ENCODE peak calls at places on chromosomes 11 and 22, in nine cellular contexts. Z is activated B cell treated with CpG ODN at 0.5 μM for 24 hours, F is pancreas, W is ecto neural progenitor cell, B is HCT116, P is GM23338, O is NCI-H748 treated with DMSO at 0.1 percent for 48 hours, H is caudate nucleus, M is cardiac muscle cell. T is an unnamed sample.

GRCh38 chr11:45333506-45333971 is 47.4 kb upstream of the SYT13 start:
- DNase-seq in W (no peak), F (no peak), B (peak; percentile 23), H (no peak), M (peak; percentile 92), Z (no peak), P (peak; percentile 76), O (peak; percentile 26), T (peak; percentile 90)

GRCh38 chr11:2752923-2753322 is 53.1 kb upstream of the KCNQ1OT1 start:
- DNase-seq in B (no peak), F (peak; percentile 34), M (peak; percentile 54), O (no peak), Z (no peak), P (no peak), H (no peak), W (no peak), T (no peak)

GRCh38 chr11:85774256-85775097 is 36.5 kb downstream of the SYTL2 start:
- DNase-seq in H (no peak), O (no peak), W (no peak), F (no peak), Z (no peak), P (no peak), B (no peak), M (no peak), T (no peak)

GRCh38 chr11:74278721-74279148 is 32.7 kb downstream of the P4HA3 start:
- DNase-seq in M (peak; percentile 99), P (no peak), Z (no peak), H (no peak), O (no peak), W (no peak), B (no peak), F (no peak), T (no peak)

GRCh38 chr11:128029219-128029722 is 558.1 kb downstream of the ETS1 start:
- DNase-seq in M (peak; percentile 76), P (no peak), H (no peak), B (no peak), O (no peak), W (no peak), Z (no peak), F (no peak), T (no peak)

GRCh38 chr22:41917906-41918791 is 3.3 kb upstream of the SHISA8 start:
- DNase-seq in H (no peak), M (peak; percentile 65), W (no peak), B (no peak), O (no peak), P (no peak), Z (no peak), F (no peak), T (peak; percentile 59)

GRCh38 chr11:110621826-110622225 is 90.4 kb downstream of the ARHGAP20 start:
- DNase-seq in H (no peak), F (no peak), M (peak; percentile 12), Z (no peak), O (no peak), B (no peak), W (no peak), P (no peak), T (no peak)

GRCh38 chr22:49019737-49020136 is 807.9 kb downstream of the BRD1 start:
- DNase-seq in W (peak; percentile 37), B (no peak), O (no peak), H (no peak), Z (no peak), M (no peak), P (no peak), F (no peak), T (no peak)

GRCh38 chr22:22884888-22885840 is 2.5 kb upstream of the IGLL5 start:
- DNase-seq in B (no peak), W (no peak), F (no peak), H (no peak), O (no peak), M (no peak), P (no peak), Z (peak; percentile 80), T (no peak)

GRCh38 chr22:29737251-29738117 is 17.7 kb downstream of the CABP7 start:
- DNase-seq in Z (no peak), B (no peak), P (no peak), W (no peak), O (no peak), H (peak; percentile 15), F (peak; percentile 45), M (no peak), T (no peak)

GRCh38 chr11:36239636-36240035 is 49.6 kb downstream of the COMMD9 start:
- DNase-seq in O (no peak), W (no peak), Z (no peak), H (no peak), B (no peak), P (no peak), F (no peak), M (no peak), T (no peak)

GRCh38 chr11:56103210-56103737 is at the start of gene OR8H2:
- DNase-seq in W (no peak), F (no peak), H (no peak), M (no peak), Z (no peak), B (no peak), O (no peak), P (no peak), T (no peak)

GRCh38 chr22:26617251-26618199 is at the start of gene CRYBB1:
- DNase-seq in M (peak; percentile 40), W (no peak), O (no peak), Z (no peak), P (peak; percentile 56), B (no peak), F (no peak), H (no peak), T (no peak)

GRCh38 chr11:32255876-32256275 is 165.0 kb downstream of the RCN1 start:
- DNase-seq in F (no peak), H (no peak), M (no peak), O (no peak), W (no peak), B (no peak), Z (no peak), P (no peak), T (no peak)

GRCh38 chr11:96748639-96749370 is 359.0 kb downstream of the JRKL start:
- DNase-seq in H (no peak), O (no peak), Z (no peak), W (no peak), P (no peak), F (no peak), B (no peak), M (peak; percentile 51), T (peak; percentile 3)

GRCh38 chr11:65595921-65596281 is 301 bp upstream of the KCNK7 start:
- DNase-seq in O (no peak), H (no peak), B (no peak), F (no peak), P (no peak), W (no peak), M (no peak), Z (no peak), T (no peak)

GRCh38 chr22:39622881-39623367 is 52.4 kb downstream of the CACNA1I start:
- DNase-seq in H (no peak), W (peak; percentile 83), B (peak; percentile 40), F (peak; percentile 87), P (peak; percentile 89), M (peak; percentile 58), O (no peak), Z (peak; percentile 58), T (peak; percentile 54)

GRCh38 chr11:117535201-117535869 is 207.7 kb downstream of the CEP164 start:
- DNase-seq in M (no peak), H (peak; percentile 46), O (peak; percentile 45), F (peak; percentile 72), B (no peak), P (no peak), Z (no peak), W (no peak), T (no peak)

GRCh38 chr11:33682446-33682845 is 18.2 kb downstream of the C11orf91 start:
- DNase-seq in F (no peak), H (no peak), M (no peak), B (no peak), Z (no peak), W (no peak), O (peak; percentile 22), P (peak; percentile 38), T (peak; percentile 72)

GRCh38 chr11:69513663-69514062 is 32.2 kb downstream of the LINC01488 start:
- DNase-seq in F (peak; percentile 30), P (no peak), M (no peak), Z (no peak), W (no peak), B (no peak), O (no peak), H (no peak), T (no peak)

GRCh38 chr11:112004389-112004788 is 20.8 kb upstream of the DLAT start:
- DNase-seq in Z (peak; percentile 22), M (no peak), B (peak; percentile 10), O (no peak), P (peak; percentile 68), H (no peak), F (no peak), W (peak; percentile 60), T (no peak)

GRCh38 chr11:63839508-63840355 is 822 bp downstream of the MARK2 start:
- DNase-seq in F (peak; percentile 69), O (no peak), W (peak; percentile 67), M (no peak), Z (no peak), P (peak; percentile 51), B (no peak), H (no peak), T (no peak)

GRCh38 chr11:111796696-111797095 is 30.5 kb upstream of the PPP2R1B start:
- DNase-seq in B (no peak), P (no peak), H (no peak), O (no peak), W (no peak), M (no peak), F (no peak), Z (no peak), T (no peak)

GRCh38 chr22:37922177-37922576 is 16.1 kb downstream of the MICALL1 start:
- DNase-seq in B (no peak), O (no peak), M (no peak), P (no peak), Z (no peak), W (no peak), F (no peak), H (no peak), T (no peak)

GRCh38 chr11:127564803-127565202 is 564.2 kb upstream of the KIRREL3 start:
- DNase-seq in B (no peak), F (no peak), H (no peak), O (no peak), Z (no peak), M (no peak), P (no peak), W (no peak), T (no peak)

GRCh38 chr11:72740060-72740424 is 12.2 kb downstream of the ARAP1 start:
- DNase-seq in M (no peak), W (no peak), O (no peak), H (no peak), P (no peak), B (no peak), Z (no peak), F (no peak), T (no peak)

GRCh38 chr11:78907636-78908035 is 333.0 kb upstream of the NARS2 start:
- DNase-seq in B (no peak), F (no peak), Z (no peak), H (no peak), P (no peak), W (no peak), M (no peak), O (no peak), T (no peak)

GRCh38 chr11:112024178-112024777 is 930 bp upstream of the DLAT start:
- DNase-seq in F (no peak), B (no peak), O (no peak), H (no peak), Z (no peak), P (peak; percentile 52), M (no peak), W (no peak), T (no peak)